ENCODE peak calls at places on chromosomes 3 and 15, in eight cellular contexts. E is activated effector memory CD4-positive, alpha-beta T cell treated with anti-CD3 and anti-CD28 coated beads, Interleukin-2, amount 50 U/mL, for 16 hours; W is occipital lobe; N is H54; V is foreskin fibroblast; S is body of pancreas; O is HCT116; R is foreskin melanocyte. K is an unnamed sample.

GRCh38 chr15:88378259-88378658 is 88.9 kb downstream of the MRPL46 start:
- DNase-seq in E (no peak), W (no peak), N (no peak), V (peak; percentile 26), S (no peak), O (no peak), R (no peak), K (no peak)

GRCh38 chr15:80317389-80318169 is 65.6 kb upstream of the CTXND1 start:
- DNase-seq in E (no peak), W (no peak), N (peak; percentile 3), V (peak; percentile 93), S (no peak), O (no peak), R (peak; percentile 93), K (no peak)

GRCh38 chr3:11438636-11439035 is 166.4 kb downstream of the ATG7 start:
- DNase-seq in E (no peak), W (no peak), N (no peak), V (no peak), S (no peak), O (no peak), R (no peak), K (no peak)

GRCh38 chr15:80512729-80513670 is 108.8 kb downstream of the ARNT2 start:
- DNase-seq in E (no peak), W (no peak), N (no peak), V (peak; percentile 56), S (no peak), O (peak; percentile 6), R (no peak), K (peak; percentile 9)

GRCh38 chr3:42823351-42823750 is 14.1 kb downstream of the ACKR2 start:
- DNase-seq in E (no peak), W (no peak), N (no peak), V (no peak), S (no peak), O (no peak), R (no peak), K (peak; percentile 31)

GRCh38 chr3:139732729-139733128 is 55.0 kb upstream of the NMNAT3 start:
- DNase-seq in E (no peak), W (no peak), N (no peak), V (no peak), S (no peak), O (no peak), R (no peak), K (no peak)

GRCh38 chr15:71272932-71273331 is 157.7 kb downstream of the THSD4 start:
- DNase-seq in E (no peak), W (no peak), N (no peak), V (peak; percentile 48), S (no peak), O (no peak), R (peak; percentile 15), K (no peak)

GRCh38 chr15:37783290-37783689 is 151.2 kb upstream of the TMCO5A start:
- DNase-seq in E (no peak), W (no peak), N (no peak), V (no peak), S (no peak), O (no peak), R (peak; percentile 10), K (no peak)

GRCh38 chr3:155070932-155071387 is 9.2 kb upstream of the MME start:
- DNase-seq in E (no peak), W (no peak), N (peak; percentile 40), V (peak; percentile 99), S (no peak), O (no peak), R (peak; percentile 100), K (no peak)

GRCh38 chr3:150352931-150353330 is 55.2 kb upstream of the TSC22D2 start:
- DNase-seq in E (no peak), W (no peak), N (no peak), V (no peak), S (no peak), O (no peak), R (no peak), K (no peak)

GRCh38 chr3:151912041-151912440 is 38.6 kb downstream of the SUCNR1 start:
- DNase-seq in E (no peak), W (no peak), N (no peak), V (no peak), S (no peak), O (no peak), R (no peak), K (no peak)

GRCh38 chr3:88150371-88150770 is 612 bp downstream of the C3orf38 start:
- DNase-seq in E (no peak), W (no peak), N (no peak), V (no peak), S (no peak), O (no peak), R (no peak), K (no peak)